ENCODE peak calls at places on chromosome 12, in five cellular contexts. B is transverse colon; N is activated naive CD4-positive, alpha-beta T cell treated with anti-CD3 and anti-CD28 coated beads, Interleukin-2, amount 10 ng/mL, durations not matched to agents 7 days and 5 days; E is left ventricle myocardium superior; Y is AG20443. X is an unnamed sample.

GRCh38 chr12:22684526-22685118 is 59.7 kb downstream of the ETNK1 start:
- DNase-seq in E (no peak), B (no peak), Y (peak), N (no peak), X (no peak)

GRCh38 chr12:24661657-24662096 is 287.2 kb downstream of the BCAT1 start:
- DNase-seq in B (peak), N (no peak), E (peak), Y (no peak), X (peak)

GRCh38 chr12:75684678-75685620 is 173.5 kb upstream of the KRR1 start:
- DNase-seq in E (no peak), B (no peak), N (no peak), Y (peak), X (no peak)

GRCh38 chr12:12986775-12987332 is 13.2 kb downstream of the HEBP1 start:
- DNase-seq in E (no peak), Y (no peak), N (no peak), B (no peak), X (no peak)

GRCh38 chr12:102896067-102896466 is 21.0 kb downstream of the PAH start:
- DNase-seq in N (no peak), Y (no peak), B (no peak), E (no peak), X (no peak)

GRCh38 chr12:124567673-124568373 is 411 bp upstream of the NCOR2 start:
- DNase-seq in B (peak), E (peak), Y (peak), N (peak), X (peak)

GRCh38 chr12:78293039-78293686 is 462.5 kb downstream of the NAV3 start:
- DNase-seq in B (no peak), E (no peak), Y (no peak), N (no peak), X (no peak)

GRCh38 chr12:110906088-110906487 is 14.3 kb downstream of the MYL2 start:
- DNase-seq in E (no peak), B (no peak), N (no peak), Y (no peak), X (no peak)

GRCh38 chr12:76029982-76030377 is 1.6 kb downstream of the PHLDA1 start:
- DNase-seq in N (peak), B (no peak), Y (peak), E (no peak), X (no peak)

GRCh38 chr12:13596714-13597113 is 384.7 kb downstream of the GRIN2B start:
- DNase-seq in E (no peak), Y (no peak), B (no peak), N (no peak), X (no peak)

GRCh38 chr12:120290541-120291312 is 976 bp downstream of the RNU4-2 start:
- DNase-seq in N (no peak), B (peak), Y (no peak), E (no peak), X (peak)

GRCh38 chr12:68240975-68241374 is 12.4 kb downstream of the IL22 start:
- DNase-seq in N (peak), Y (peak), E (no peak), B (peak), X (no peak)

GRCh38 chr12:57898308-57898970 is 42.9 kb upstream of the ATP23 start:
- DNase-seq in B (peak), E (no peak), Y (no peak), N (peak), X (no peak)

GRCh38 chr12:121238086-121238485 is 28.2 kb downstream of the P2RX4 start:
- DNase-seq in N (no peak), B (no peak), E (no peak), Y (no peak), X (no peak)

GRCh38 chr12:67534671-67535070 is 113.9 kb upstream of the DYRK2 start:
- DNase-seq in E (no peak), B (no peak), Y (peak), N (no peak), X (peak)

GRCh38 chr12:91111366-91112321 is at the start of gene LUM:
- DNase-seq in B (no peak), E (peak), N (no peak), Y (peak), X (peak)

GRCh38 chr12:79360269-79360668 is 330.5 kb downstream of the PAWR start:
- DNase-seq in Y (no peak), B (no peak), E (no peak), N (no peak), X (no peak)

GRCh38 chr12:46843811-46844210 is 18.0 kb upstream of the SLC38A4 start:
- DNase-seq in N (no peak), Y (peak), E (no peak), B (no peak), X (no peak)

GRCh38 chr12:132413931-132414588 is 75.9 kb upstream of the FBRSL1 start:
- DNase-seq in E (no peak), B (no peak), N (peak), Y (no peak), X (no peak)

GRCh38 chr12:7970475-7971252 is 34.7 kb upstream of the SLC2A3 start:
- DNase-seq in E (peak), B (peak), N (peak), Y (peak), X (peak)

GRCh38 chr12:111166779-111167540 is 201.9 kb downstream of the PHETA1 start:
- DNase-seq in B (peak), Y (no peak), N (no peak), E (peak), X (peak)

GRCh38 chr12:115129727-115130126 is 445.8 kb upstream of the TBX3 start:
- DNase-seq in E (no peak), N (no peak), B (no peak), Y (no peak), X (no peak)

GRCh38 chr12:22792198-22792597 is 167.2 kb downstream of the ETNK1 start:
- DNase-seq in B (no peak), Y (no peak), N (no peak), E (no peak), X (no peak)

GRCh38 chr12:89370850-89371249 is 18.5 kb upstream of the DUSP6 start:
- DNase-seq in Y (peak), E (no peak), B (no peak), N (no peak), X (no peak)

GRCh38 chr12:16369156-16369555 is 21.7 kb downstream of the MGST1 start:
- DNase-seq in E (no peak), Y (no peak), B (no peak), N (no peak), X (no peak)

GRCh38 chr12:102911320-102911719 is 5.7 kb downstream of the PAH start:
- DNase-seq in N (no peak), B (no peak), Y (no peak), E (no peak), X (no peak)

GRCh38 chr12:6854036-6854435 is 2.1 kb downstream of the USP5 start:
- DNase-seq in N (no peak), E (no peak), B (no peak), Y (no peak), X (no peak)

GRCh38 chr12:116177017-116177416 is 100.5 kb downstream of the MED13L start:
- DNase-seq in B (no peak), Y (no peak), N (no peak), E (no peak), X (no peak)

GRCh38 chr12:132561784-132562156 is 48.6 kb downstream of the LRCOL1 start:
- DNase-seq in B (no peak), E (no peak), Y (peak), N (peak), X (no peak)

GRCh38 chr12:52604859-52605258 is 3.6 kb upstream of the KRT72 start:
- DNase-seq in Y (no peak), E (no peak), N (peak), B (no peak), X (no peak)

GRCh38 chr12:6322352-6322751 is 11.9 kb downstream of the PLEKHG6 start:
- DNase-seq in B (no peak), E (no peak), N (no peak), Y (no peak), X (no peak)

GRCh38 chr12:63151898-63152700 is 1.1 kb upstream of the AVPR1A start:
- DNase-seq in B (peak), E (peak), N (peak), Y (peak), X (peak)

GRCh38 chr12:92503977-92504966 is 198.5 kb upstream of the PLEKHG7 start:
- DNase-seq in Y (no peak), E (peak), N (no peak), B (peak), X (peak)

GRCh38 chr12:119693006-119693405 is 25.1 kb downstream of the PRKAB1 start:
- DNase-seq in B (peak), N (no peak), E (no peak), Y (peak), X (peak)

GRCh38 chr12:49784756-49785409 is 43.3 kb downstream of the NCKAP5L start:
- DNase-seq in Y (no peak), B (no peak), N (no peak), E (no peak), X (no peak)